ENCODE peak calls at places on chromosomes 6 and 20, in seven cellular contexts. D, N, F, Y, O, E and M are unnamed samples.

GRCh38 chr6:146857180-146857959 is 258.6 kb downstream of the ADGB start:
- DNase-seq in D (peak; percentile 87), N (peak; percentile 55), F (peak; percentile 59), Y (peak; percentile 67), O (peak; percentile 68), E (peak; percentile 67), M (peak; percentile 66)

GRCh38 chr6:105045546-105045945 is 88.6 kb downstream of the LIN28B start:
- DNase-seq in D (peak; percentile 66), N (no peak), F (no peak), Y (no peak), O (no peak), E (no peak), M (no peak)

GRCh38 chr6:108116781-108117426 is 42.4 kb upstream of the OSTM1 start:
- DNase-seq in D (no peak), N (no peak), F (no peak), Y (no peak), O (no peak), E (no peak), M (no peak)

GRCh38 chr6:159060107-159060506 is 15.3 kb upstream of the TAGAP start:
- DNase-seq in D (no peak), N (no peak), F (no peak), Y (no peak), O (no peak), E (no peak), M (no peak)

GRCh38 chr6:38262609-38263008 is 377.1 kb downstream of the BTBD9 start:
- DNase-seq in D (peak; percentile 63), N (no peak), F (no peak), Y (no peak), O (peak; percentile 47), E (peak; percentile 47), M (no peak)

GRCh38 chr6:121309768-121310473 is 24.4 kb downstream of the TBC1D32 start:
- DNase-seq in D (peak; percentile 79), N (no peak), F (no peak), Y (no peak), O (peak; percentile 18), E (peak; percentile 10), M (no peak)

GRCh38 chr6:79269877-79270276 is 35.4 kb upstream of the HMGN3 start:
- DNase-seq in D (peak; percentile 64), N (no peak), F (no peak), Y (no peak), O (peak; percentile 82), E (no peak), M (no peak)

GRCh38 chr6:44439270-44440045 is 52.0 kb downstream of the CDC5L start:
- DNase-seq in D (peak; percentile 63), N (no peak), F (no peak), Y (no peak), O (no peak), E (no peak), M (no peak)

GRCh38 chr6:31299511-31299910 is 27.6 kb upstream of the HLA-C start:
- DNase-seq in D (no peak), N (no peak), F (no peak), Y (no peak), O (no peak), E (no peak), M (no peak)

GRCh38 chr6:143884161-143884560 is 19.9 kb downstream of the ZC2HC1B start:
- DNase-seq in D (no peak), N (no peak), F (no peak), Y (no peak), O (no peak), E (no peak), M (no peak)

GRCh38 chr6:160106010-160106409 is 15.6 kb upstream of the SLC22A1 start:
- DNase-seq in D (no peak), N (no peak), F (no peak), Y (no peak), O (no peak), E (no peak), M (no peak)

GRCh38 chr6:74177496-74177895 is 481.5 kb downstream of the CD109 start:
- DNase-seq in D (no peak), N (no peak), F (no peak), Y (no peak), O (no peak), E (no peak), M (no peak)

GRCh38 chr20:13995086-13995665 is at the start of gene MACROD2:
- DNase-seq in D (peak; percentile 92), N (peak; percentile 31), F (no peak), Y (peak; percentile 2), O (peak; percentile 78), E (peak; percentile 83), M (peak; percentile 38)

GRCh38 chr6:54198134-54198533 is 86.9 kb downstream of the MLIP start:
- DNase-seq in D (no peak), N (no peak), F (no peak), Y (no peak), O (no peak), E (no peak), M (no peak)

GRCh38 chr6:132669690-132670291 is 10.8 kb upstream of the TAAR1 start:
- DNase-seq in D (peak; percentile 40), N (no peak), F (no peak), Y (no peak), O (peak; percentile 22), E (peak; percentile 16), M (peak; percentile 3)

GRCh38 chr20:59571591-59572314 is 32.6 kb upstream of the PHACTR3 start:
- DNase-seq in D (peak; percentile 51), N (peak; percentile 22), F (peak; percentile 41), Y (peak; percentile 53), O (peak; percentile 20), E (peak; percentile 45), M (peak; percentile 43)

GRCh38 chr6:133277228-133277894 is 36.2 kb downstream of the EYA4 start:
- DNase-seq in D (no peak), N (no peak), F (no peak), Y (no peak), O (no peak), E (no peak), M (no peak)

GRCh38 chr6:106165885-106166485 is 79.8 kb downstream of the PRDM1 start:
- DNase-seq in D (peak; percentile 32), N (no peak), F (no peak), Y (no peak), O (peak; percentile 73), E (peak; percentile 16), M (peak; percentile 66)

GRCh38 chr6:51541847-51542246 is 545.6 kb downstream of the PKHD1 start:
- DNase-seq in D (no peak), N (no peak), F (no peak), Y (no peak), O (no peak), E (no peak), M (no peak)

GRCh38 chr6:88304515-88304914 is 138.4 kb upstream of the CNR1 start:
- DNase-seq in D (no peak), N (no peak), F (no peak), Y (no peak), O (no peak), E (no peak), M (no peak)

GRCh38 chr6:21595265-21595950 is 1.9 kb downstream of the SOX4 start:
- DNase-seq in D (peak; percentile 42), N (no peak), F (no peak), Y (peak; percentile 8), O (no peak), E (no peak), M (peak; percentile 70)

GRCh38 chr6:154314084-154314483 is 42.5 kb downstream of the IPCEF1 start:
- DNase-seq in D (no peak), N (no peak), F (no peak), Y (no peak), O (no peak), E (no peak), M (no peak)

GRCh38 chr6:158229823-158230222 is 61.7 kb downstream of the GTF2H5 start:
- DNase-seq in D (no peak), N (no peak), F (no peak), Y (no peak), O (no peak), E (no peak), M (no peak)

GRCh38 chr6:38843798-38844197 is 128.7 kb downstream of the DNAH8 start:
- DNase-seq in D (no peak), N (no peak), F (no peak), Y (no peak), O (no peak), E (no peak), M (no peak)